ENCODE peak calls at places on chromosomes 11 and 22, in ten cellular contexts. X is cardiac fibroblast, M is psoas muscle, V is brain microvascular endothelial cell, P is dorsolateral prefrontal cortex, I is GM13976, R is Peyer's patch, U is astrocyte of the spinal cord, G is HFFc6, S is GM12865. T is an unnamed sample.

GRCh38 chr11:106447631-106448191 is 370.2 kb downstream of the AASDHPPT start:
- DNase-seq in X (no peak), R (no peak), I (no peak), G (peak), V (no peak), U (peak), S (no peak), P (no peak), M (no peak), T (no peak)

GRCh38 chr11:114154271-114155047 is 94.9 kb downstream of the ZBTB16 start:
- DNase-seq in R (no peak), I (no peak), G (no peak), M (peak), X (peak), S (no peak), V (no peak), P (no peak), U (no peak), T (no peak)

GRCh38 chr11:563812-564578 is 3.2 kb downstream of the RASSF7 start:
- DNase-seq in G (no peak), I (no peak), P (no peak), V (no peak), M (peak), S (no peak), X (no peak), U (no peak), R (no peak), T (no peak)

GRCh38 chr22:47997612-47998011 is 1235.2 kb downstream of the TBC1D22A start:
- DNase-seq in M (no peak), P (no peak), X (no peak), I (no peak), G (no peak), V (no peak), S (no peak), R (no peak), U (no peak), T (no peak)

GRCh38 chr22:45964926-45965564 is 11.9 kb downstream of the WNT7B start:
- DNase-seq in X (no peak), M (no peak), R (no peak), U (no peak), V (no peak), P (no peak), G (no peak), I (no peak), S (no peak), T (no peak)

GRCh38 chr11:15327786-15328231 is 213.1 kb downstream of the INSC start:
- DNase-seq in U (peak), I (peak), S (peak), V (peak), G (no peak), R (no peak), P (peak), M (peak), X (peak), T (peak)

GRCh38 chr22:49702068-49702397 is 125.6 kb downstream of the BRD1 start:
- DNase-seq in X (no peak), P (no peak), G (no peak), V (no peak), M (no peak), U (no peak), R (no peak), S (no peak), I (no peak), T (no peak)

GRCh38 chr11:120058931-120059330 is 79.0 kb downstream of the TRIM29 start:
- DNase-seq in R (no peak), G (no peak), I (no peak), M (no peak), X (no peak), S (no peak), V (no peak), P (no peak), U (no peak), T (no peak)

GRCh38 chr11:47950396-47950795 is 30.0 kb upstream of the PTPRJ start:
- DNase-seq in S (peak), M (no peak), R (peak), X (peak), G (no peak), U (peak), I (no peak), P (no peak), V (no peak), T (peak)

GRCh38 chr11:114272311-114272710 is 23.9 kb upstream of the NNMT start:
- DNase-seq in I (no peak), X (no peak), S (no peak), V (no peak), P (no peak), M (no peak), R (no peak), U (no peak), G (no peak), T (no peak)

GRCh38 chr11:57121996-57122395 is 59.8 kb upstream of the LRRC55 start:
- DNase-seq in I (no peak), M (no peak), G (no peak), U (no peak), S (no peak), V (no peak), R (no peak), X (no peak), P (no peak), T (no peak)

GRCh38 chr11:126733685-126734084 is 266.9 kb downstream of the KIRREL3 start:
- DNase-seq in R (no peak), S (no peak), P (no peak), U (no peak), X (no peak), G (no peak), V (no peak), I (no peak), M (no peak), T (no peak)

GRCh38 chr11:62501432-62501891 is 45.1 kb downstream of the AHNAK start:
- DNase-seq in S (no peak), M (peak), G (no peak), I (peak), U (peak), V (no peak), X (no peak), R (no peak), P (peak), T (no peak)

GRCh38 chr11:104163100-104164027 is 583 bp downstream of the PDGFD start:
- DNase-seq in M (no peak), P (no peak), S (peak), U (peak), I (no peak), R (peak), G (peak), V (no peak), X (peak), T (no peak)

GRCh38 chr11:101327908-101328307 is 198.3 kb upstream of the PGR start:
- DNase-seq in P (no peak), I (no peak), G (no peak), V (no peak), X (peak), U (no peak), M (no peak), S (no peak), R (no peak), T (no peak)

GRCh38 chr22:50173221-50173982 is 2.9 kb downstream of the PANX2 start:
- DNase-seq in V (no peak), U (no peak), M (peak), R (peak), P (no peak), G (no peak), S (peak), X (no peak), I (peak), T (no peak)

GRCh38 chr22:19376971-19377370 is 54.6 kb downstream of the HIRA start:
- DNase-seq in S (no peak), P (no peak), R (no peak), X (no peak), I (no peak), V (no peak), M (no peak), U (no peak), G (no peak), T (no peak)

GRCh38 chr22:20131593-20131855 is at the start of gene ZDHHC8:
- DNase-seq in S (peak), G (no peak), X (no peak), I (peak), U (no peak), R (peak), M (no peak), V (no peak), P (no peak), T (peak)

GRCh38 chr11:33000181-33000580 is 15.5 kb upstream of the DEPDC7 start:
- DNase-seq in R (no peak), U (peak), I (no peak), P (no peak), S (no peak), V (peak), M (no peak), G (peak), X (peak), T (no peak)

GRCh38 chr11:114254571-114255146 is 41.5 kb upstream of the NNMT start:
- DNase-seq in P (no peak), R (no peak), X (no peak), I (no peak), S (no peak), M (peak), V (no peak), G (no peak), U (no peak), T (no peak)

GRCh38 chr11:69141742-69142141 is 14.0 kb upstream of the SMIM38 start:
- DNase-seq in U (no peak), R (no peak), X (no peak), V (no peak), G (no peak), M (no peak), P (no peak), S (no peak), I (no peak), T (no peak)

GRCh38 chr11:69101792-69102152 is 53.0 kb downstream of the TPCN2 start:
- DNase-seq in R (no peak), U (no peak), M (no peak), I (no peak), P (no peak), S (no peak), G (no peak), X (no peak), V (no peak), T (no peak)

GRCh38 chr11:29449280-29450074 is 567.4 kb downstream of the KCNA4 start:
- DNase-seq in V (no peak), P (no peak), M (no peak), S (no peak), X (peak), G (no peak), U (no peak), R (no peak), I (no peak), T (no peak)

GRCh38 chr22:21939392-21940319 is 13.0 kb downstream of the PPM1F start:
- DNase-seq in X (no peak), I (no peak), S (no peak), V (no peak), U (no peak), R (no peak), M (no peak), G (no peak), P (no peak), T (no peak)

GRCh38 chr11:11381471-11382100 is 28.5 kb upstream of the CSNK2A3 start:
- DNase-seq in M (no peak), S (no peak), P (no peak), G (no peak), R (no peak), V (no peak), I (no peak), U (no peak), X (no peak), T (no peak)

GRCh38 chr11:121321614-121322243 is 29.2 kb downstream of the SC5D start:
- DNase-seq in V (no peak), X (peak), R (peak), S (peak), U (peak), G (peak), I (peak), M (no peak), P (peak), T (peak)

GRCh38 chr11:15988693-15989231 is 367.6 kb downstream of the SOX6 start:
- DNase-seq in M (peak), G (no peak), U (no peak), I (no peak), S (no peak), R (no peak), V (no peak), P (no peak), X (peak), T (no peak)

GRCh38 chr11:77322926-77323590 is 21.6 kb upstream of the GDPD4 start:
- DNase-seq in P (no peak), I (no peak), S (no peak), V (no peak), M (no peak), U (peak), R (no peak), G (peak), X (peak), T (no peak)

GRCh38 chr11:116607027-116607426 is 165.8 kb downstream of the BUD13 start:
- DNase-seq in P (no peak), X (no peak), M (no peak), U (no peak), G (no peak), S (no peak), R (no peak), I (no peak), V (no peak), T (no peak)

GRCh38 chr11:119652907-119653659 is 75.9 kb downstream of the NECTIN1 start:
- DNase-seq in R (no peak), X (no peak), G (no peak), M (no peak), P (no peak), I (no peak), S (no peak), V (no peak), U (no peak), T (no peak)

GRCh38 chr22:36368359-36368983 is 19.3 kb downstream of the MYH9 start:
- DNase-seq in X (peak), S (peak), R (no peak), U (peak), M (no peak), V (no peak), P (no peak), G (peak), I (no peak), T (peak)

GRCh38 chr11:120136356-120136755 is 1.6 kb downstream of the TRIM29 start:
- DNase-seq in G (no peak), P (peak), U (no peak), X (no peak), M (no peak), S (no peak), I (peak), V (no peak), R (peak), T (no peak)

GRCh38 chr11:8640305-8640932 is 42.0 kb downstream of the TRIM66 start:
- DNase-seq in R (no peak), X (no peak), P (no peak), U (no peak), V (no peak), S (no peak), I (no peak), M (no peak), G (no peak), T (no peak)

GRCh38 chr22:45502215-45503070 is at the start of gene FBLN1:
- DNase-seq in G (no peak), S (no peak), P (no peak), X (no peak), M (peak), V (no peak), R (no peak), I (peak), U (no peak), T (no peak)

GRCh38 chr11:82458777-82459176 is 274.9 kb downstream of the FAM181B start:
- DNase-seq in I (no peak), R (no peak), P (no peak), G (no peak), S (no peak), V (no peak), U (no peak), X (no peak), M (no peak), T (no peak)

GRCh38 chr11:789951-790350 is at the start of gene CEND1:
- DNase-seq in M (peak), P (peak), X (peak), I (peak), U (peak), S (peak), R (no peak), V (no peak), G (peak), T (peak)

GRCh38 chr11:17478064-17478463 is 1.4 kb upstream of the ABCC8 start:
- DNase-seq in X (no peak), V (no peak), U (no peak), M (no peak), I (no peak), S (no peak), P (no peak), R (no peak), G (no peak), T (no peak)

GRCh38 chr11:95364324-95365295 is 133.6 kb upstream of the SESN3 start:
- DNase-seq in P (no peak), R (no peak), M (no peak), I (no peak), U (peak), G (no peak), S (no peak), V (peak), X (peak), T (no peak)
- TF ChIP-seq CTCF in P (no peak), R (no peak), M (no peak), I (no peak), U (no peak), G (no peak), S (no peak), V (no peak), X (no peak), T (no peak)

DNA sequence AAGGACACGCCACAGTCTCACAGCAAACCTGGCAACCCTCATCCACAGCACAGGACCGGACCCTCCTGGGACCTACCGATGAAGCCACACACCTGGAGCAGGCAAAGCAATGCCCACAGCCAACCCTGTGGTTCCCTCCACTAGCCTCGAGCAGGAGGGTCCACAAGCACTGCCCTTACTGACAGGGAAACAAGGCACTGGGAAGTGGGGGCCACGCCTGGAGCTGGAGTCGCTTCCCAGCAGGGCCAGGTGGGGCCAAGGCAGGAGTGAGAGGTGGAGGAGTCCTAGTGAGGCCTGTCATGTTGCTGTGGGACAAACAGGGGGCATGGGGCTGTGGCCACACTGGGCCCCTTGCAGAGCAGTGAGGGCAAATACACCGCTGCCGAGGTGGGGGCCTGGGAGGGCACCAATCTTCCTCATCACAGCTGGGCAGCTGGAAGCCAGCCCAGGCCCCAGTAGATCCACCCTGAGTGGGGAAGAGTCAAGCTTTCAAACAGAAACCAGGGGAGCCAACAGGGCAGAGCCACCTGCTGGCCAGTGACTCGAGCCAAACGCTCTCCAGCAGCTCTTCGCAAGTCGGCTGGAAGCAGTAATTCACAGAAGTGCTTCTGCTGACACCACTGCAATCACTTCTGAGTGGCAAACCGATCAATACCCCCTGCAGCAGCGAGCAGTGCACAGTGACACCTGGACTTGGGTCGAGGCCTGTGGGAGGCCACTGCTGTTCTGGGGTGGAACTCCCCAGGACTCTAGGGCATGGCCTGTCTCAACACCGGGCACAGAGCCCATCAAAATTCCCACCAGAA is 13.7 kb downstream of the SULT4A1 start:
- DNase-seq in S (peak), R (no peak), U (peak), I (no peak), X (peak), P (peak), M (peak), G (no peak), V (no peak), T (no peak)
- TF ChIP-seq CTCF in S (peak), R (no peak), U (peak), I (no peak), X (peak), P (no peak), M (peak), G (peak), V (peak), T (no peak)

GRCh38 chr11:59201376-59201775 is 11.4 kb downstream of the MPEG1 start:
- DNase-seq in X (no peak), I (no peak), R (no peak), G (no peak), S (peak), V (no peak), P (no peak), U (no peak), M (no peak), T (no peak)
- TF ChIP-seq CTCF in X (peak), I (no peak), R (peak), G (peak), S (peak), V (peak), P (no peak), U (peak), M (no peak), T (no peak)

GRCh38 chr22:17268501-17269223 is 49.4 kb upstream of the ADA2 start:
- DNase-seq in U (no peak), M (no peak), X (no peak), P (no peak), V (no peak), I (peak), S (peak), G (no peak), R (no peak), T (peak)
- TF ChIP-seq CTCF in U (peak), M (peak), X (no peak), P (no peak), V (peak), I (peak), S (peak), G (no peak), R (no peak), T (peak)

DNA sequence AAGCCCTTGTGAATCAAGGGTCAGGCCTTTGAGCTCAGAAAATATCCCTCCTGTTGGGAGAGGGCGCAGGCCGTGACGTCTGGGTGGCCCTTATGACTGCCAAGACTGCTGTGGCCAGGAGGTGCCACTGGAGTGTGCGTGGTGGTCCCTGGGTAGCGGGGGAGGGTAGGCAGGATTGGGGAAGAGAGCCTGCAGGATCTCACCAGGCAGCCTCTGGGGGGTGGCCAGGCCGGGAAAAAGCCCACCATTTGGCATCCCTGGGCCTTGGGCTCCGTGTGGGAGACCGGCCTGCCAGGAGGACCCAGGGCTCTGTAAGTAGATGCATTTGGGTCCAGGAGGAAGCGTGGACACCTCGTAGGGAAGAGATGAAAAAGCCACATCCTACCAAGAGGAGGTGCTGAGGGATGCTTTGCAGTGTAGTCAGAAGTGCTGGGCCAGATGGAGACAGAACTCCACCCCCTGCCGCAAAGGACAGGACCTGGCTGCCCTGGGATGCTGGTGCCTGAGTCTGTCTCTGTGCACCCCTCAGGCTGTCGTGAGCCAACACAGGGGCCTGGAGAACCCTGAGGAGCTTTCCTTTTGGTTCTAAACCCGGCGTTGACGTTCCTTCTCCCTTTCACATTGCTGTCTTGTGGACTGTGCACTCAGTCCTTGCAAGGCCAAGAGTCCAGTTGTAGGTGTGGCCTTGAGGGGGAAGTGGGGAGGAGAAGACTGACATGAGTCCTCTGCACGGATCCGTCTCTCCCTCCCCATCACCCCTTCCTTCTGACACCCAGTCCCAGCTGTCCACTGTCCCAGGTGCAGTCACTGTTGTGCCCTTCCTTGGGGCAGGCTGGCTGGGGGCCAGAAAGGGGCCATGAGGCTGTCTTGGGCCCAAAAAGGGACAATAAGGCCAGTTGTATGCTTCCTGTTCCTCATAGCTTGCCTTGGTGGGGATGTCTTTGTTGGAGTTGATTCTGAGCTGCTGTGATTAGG is 12.7 kb upstream of the MIEF1 start:
- DNase-seq in R (no peak), G (no peak), I (no peak), V (no peak), X (no peak), S (no peak), M (peak), U (no peak), P (no peak), T (no peak)
- TF ChIP-seq CTCF in R (no peak), G (no peak), I (no peak), V (no peak), X (no peak), S (no peak), M (no peak), U (no peak), P (no peak), T (no peak)